ENCODE peak calls at places on chromosomes 2 and 18, in nine cellular contexts. One of them, this sample, is unnamed.

GRCh38 chr2:113791697-113792590 is 35.5 kb upstream of the SLC35F5 start:
- ATAC-seq in T-cell: no peak
- ATAC-seq in left lung: peak; percentile 86
- ATAC-seq in activated CD8-positive, alpha-beta T cell treated with anti-CD3 and anti-CD28 coated beads, Interleukin-2, amount 10 ng/mL, durations not matched to agents 7 days and 5 days: peak; percentile 69
- ATAC-seq in Panc1: no peak
- ATAC-seq in activated naive CD4-positive, alpha-beta T cell treated with anti-CD3 and anti-CD28 coated beads, Interleukin-2, amount 50 U/mL, for 72 hours: peak; percentile 87
- ATAC-seq in IMR-90: peak; percentile 59
- ATAC-seq in left cardiac atrium: no peak
- ATAC-seq in body of pancreas: peak; percentile 45
- ATAC-seq in this sample: peak; percentile 91

GRCh38 chr2:160613466-160614153 is 120.0 kb upstream of the RBMS1 start:
- ATAC-seq in T-cell: no peak
- ATAC-seq in left lung: no peak
- ATAC-seq in activated CD8-positive, alpha-beta T cell treated with anti-CD3 and anti-CD28 coated beads, Interleukin-2, amount 10 ng/mL, durations not matched to agents 7 days and 5 days: no peak
- ATAC-seq in Panc1: no peak
- ATAC-seq in activated naive CD4-positive, alpha-beta T cell treated with anti-CD3 and anti-CD28 coated beads, Interleukin-2, amount 50 U/mL, for 72 hours: peak; percentile 54
- ATAC-seq in IMR-90: peak; percentile 96
- ATAC-seq in left cardiac atrium: no peak
- ATAC-seq in body of pancreas: no peak
- ATAC-seq in this sample: peak; percentile 62

GRCh38 chr2:235044501-235045271 is 92.9 kb downstream of the SH3BP4 start:
- ATAC-seq in T-cell: no peak
- ATAC-seq in left lung: no peak
- ATAC-seq in activated CD8-positive, alpha-beta T cell treated with anti-CD3 and anti-CD28 coated beads, Interleukin-2, amount 10 ng/mL, durations not matched to agents 7 days and 5 days: no peak
- ATAC-seq in Panc1: peak; percentile 24
- ATAC-seq in activated naive CD4-positive, alpha-beta T cell treated with anti-CD3 and anti-CD28 coated beads, Interleukin-2, amount 50 U/mL, for 72 hours: peak; percentile 72
- ATAC-seq in IMR-90: no peak
- ATAC-seq in left cardiac atrium: no peak
- ATAC-seq in body of pancreas: no peak
- ATAC-seq in this sample: peak; percentile 58

GRCh38 chr18:55968550-55968949 is 380.6 kb upstream of the TCF4 start:
- ATAC-seq in T-cell: no peak
- ATAC-seq in left lung: no peak
- ATAC-seq in activated CD8-positive, alpha-beta T cell treated with anti-CD3 and anti-CD28 coated beads, Interleukin-2, amount 10 ng/mL, durations not matched to agents 7 days and 5 days: no peak
- ATAC-seq in Panc1: no peak
- ATAC-seq in activated naive CD4-positive, alpha-beta T cell treated with anti-CD3 and anti-CD28 coated beads, Interleukin-2, amount 50 U/mL, for 72 hours: no peak
- ATAC-seq in IMR-90: no peak
- ATAC-seq in left cardiac atrium: no peak
- ATAC-seq in body of pancreas: no peak
- ATAC-seq in this sample: no peak

GRCh38 chr2:189628817-189629552 is 32.3 kb upstream of the ASNSD1 start:
- ATAC-seq in T-cell: no peak
- ATAC-seq in left lung: peak; percentile 47
- ATAC-seq in activated CD8-positive, alpha-beta T cell treated with anti-CD3 and anti-CD28 coated beads, Interleukin-2, amount 10 ng/mL, durations not matched to agents 7 days and 5 days: no peak
- ATAC-seq in Panc1: no peak
- ATAC-seq in activated naive CD4-positive, alpha-beta T cell treated with anti-CD3 and anti-CD28 coated beads, Interleukin-2, amount 50 U/mL, for 72 hours: no peak
- ATAC-seq in IMR-90: peak; percentile 36
- ATAC-seq in left cardiac atrium: peak; percentile 55
- ATAC-seq in body of pancreas: no peak
- ATAC-seq in this sample: no peak

GRCh38 chr2:224640694-224641093 is 55.5 kb upstream of the CUL3 start:
- ATAC-seq in T-cell: no peak
- ATAC-seq in left lung: no peak
- ATAC-seq in activated CD8-positive, alpha-beta T cell treated with anti-CD3 and anti-CD28 coated beads, Interleukin-2, amount 10 ng/mL, durations not matched to agents 7 days and 5 days: no peak
- ATAC-seq in Panc1: no peak
- ATAC-seq in activated naive CD4-positive, alpha-beta T cell treated with anti-CD3 and anti-CD28 coated beads, Interleukin-2, amount 50 U/mL, for 72 hours: no peak
- ATAC-seq in IMR-90: no peak
- ATAC-seq in left cardiac atrium: no peak
- ATAC-seq in body of pancreas: no peak
- ATAC-seq in this sample: no peak

GRCh38 chr2:31256611-31257382 is 22.8 kb downstream of the EHD3 start:
- ATAC-seq in T-cell: no peak
- ATAC-seq in left lung: no peak
- ATAC-seq in activated CD8-positive, alpha-beta T cell treated with anti-CD3 and anti-CD28 coated beads, Interleukin-2, amount 10 ng/mL, durations not matched to agents 7 days and 5 days: no peak
- ATAC-seq in Panc1: no peak
- ATAC-seq in activated naive CD4-positive, alpha-beta T cell treated with anti-CD3 and anti-CD28 coated beads, Interleukin-2, amount 50 U/mL, for 72 hours: no peak
- ATAC-seq in IMR-90: peak; percentile 15
- ATAC-seq in left cardiac atrium: peak; percentile 14
- ATAC-seq in body of pancreas: no peak
- ATAC-seq in this sample: no peak

GRCh38 chr2:27805180-27805579 is 33.7 kb downstream of the MRPL33 start:
- ATAC-seq in T-cell: no peak
- ATAC-seq in left lung: no peak
- ATAC-seq in activated CD8-positive, alpha-beta T cell treated with anti-CD3 and anti-CD28 coated beads, Interleukin-2, amount 10 ng/mL, durations not matched to agents 7 days and 5 days: no peak
- ATAC-seq in Panc1: no peak
- ATAC-seq in activated naive CD4-positive, alpha-beta T cell treated with anti-CD3 and anti-CD28 coated beads, Interleukin-2, amount 50 U/mL, for 72 hours: no peak
- ATAC-seq in IMR-90: no peak
- ATAC-seq in left cardiac atrium: no peak
- ATAC-seq in body of pancreas: no peak
- ATAC-seq in this sample: no peak

GRCh38 chr2:130972410-130972809 is 120.8 kb downstream of the FAM168B start:
- ATAC-seq in T-cell: peak; percentile 45
- ATAC-seq in left lung: peak; percentile 14
- ATAC-seq in activated CD8-positive, alpha-beta T cell treated with anti-CD3 and anti-CD28 coated beads, Interleukin-2, amount 10 ng/mL, durations not matched to agents 7 days and 5 days: peak; percentile 36
- ATAC-seq in Panc1: no peak
- ATAC-seq in activated naive CD4-positive, alpha-beta T cell treated with anti-CD3 and anti-CD28 coated beads, Interleukin-2, amount 50 U/mL, for 72 hours: no peak
- ATAC-seq in IMR-90: no peak
- ATAC-seq in left cardiac atrium: no peak
- ATAC-seq in body of pancreas: no peak
- ATAC-seq in this sample: no peak

GRCh38 chr2:224971214-224971613 is 71.1 kb downstream of the DOCK10 start:
- ATAC-seq in T-cell: peak; percentile 34
- ATAC-seq in left lung: peak; percentile 99
- ATAC-seq in activated CD8-positive, alpha-beta T cell treated with anti-CD3 and anti-CD28 coated beads, Interleukin-2, amount 10 ng/mL, durations not matched to agents 7 days and 5 days: peak; percentile 45
- ATAC-seq in Panc1: no peak
- ATAC-seq in activated naive CD4-positive, alpha-beta T cell treated with anti-CD3 and anti-CD28 coated beads, Interleukin-2, amount 50 U/mL, for 72 hours: no peak
- ATAC-seq in IMR-90: no peak
- ATAC-seq in left cardiac atrium: no peak
- ATAC-seq in body of pancreas: no peak
- ATAC-seq in this sample: peak; percentile 4

This sample was measured in activated T-helper 17 cell treated with anti-CD3 and anti-CD28 coated beads, Interleukin-2, amount 50 U/mL, for 72 hours.